ENCODE peak calls at places on chromosomes 3 and 15, in eight cellular contexts. One of them, this sample, is unnamed.

GRCh38 chr3:56314842-56315241 is 153.4 kb downstream of the ERC2 start:
- DNase-seq in GM23248: peak
- DNase-seq in esophagus squamous epithelium: no peak
- DNase-seq in small intestine: no peak
- DNase-seq in AG04450: no peak
- DNase-seq in HFF-Myc: peak
- DNase-seq in IMR-90: no peak
- DNase-seq in Peyer's patch: no peak
- DNase-seq in this sample: no peak

GRCh38 chr3:195578565-195578964 is 5.2 kb downstream of the APOD start:
- DNase-seq in AG04450: no peak
- DNase-seq in esophagus squamous epithelium: no peak
- DNase-seq in IMR-90: no peak
- DNase-seq in GM23248: no peak
- DNase-seq in small intestine: no peak
- DNase-seq in HFF-Myc: no peak
- DNase-seq in Peyer's patch: no peak
- DNase-seq in this sample: no peak

GRCh38 chr3:15430624-15431023 is 3.2 kb downstream of the EAF1 start:
- DNase-seq in esophagus squamous epithelium: no peak
- DNase-seq in AG04450: no peak
- DNase-seq in GM23248: no peak
- DNase-seq in Peyer's patch: no peak
- DNase-seq in IMR-90: no peak
- DNase-seq in HFF-Myc: no peak
- DNase-seq in small intestine: no peak
- DNase-seq in this sample: no peak

GRCh38 chr15:89326316-89326715 is 8.3 kb downstream of the POLG start:
- DNase-seq in HFF-Myc: no peak
- DNase-seq in IMR-90: no peak
- DNase-seq in GM23248: no peak
- DNase-seq in small intestine: no peak
- DNase-seq in Peyer's patch: no peak
- DNase-seq in esophagus squamous epithelium: no peak
- DNase-seq in AG04450: no peak
- DNase-seq in this sample: no peak

GRCh38 chr3:16013563-16013962 is 160.9 kb upstream of the GALNT15 start:
- DNase-seq in small intestine: no peak
- DNase-seq in GM23248: no peak
- DNase-seq in AG04450: no peak
- DNase-seq in esophagus squamous epithelium: no peak
- DNase-seq in Peyer's patch: no peak
- DNase-seq in IMR-90: peak
- DNase-seq in HFF-Myc: no peak
- DNase-seq in this sample: no peak

GRCh38 chr15:51076898-51077564 is 17.7 kb downstream of the TNFAIP8L3 start:
- DNase-seq in GM23248: no peak
- DNase-seq in small intestine: no peak
- DNase-seq in HFF-Myc: no peak
- DNase-seq in Peyer's patch: no peak
- DNase-seq in AG04450: no peak
- DNase-seq in IMR-90: no peak
- DNase-seq in esophagus squamous epithelium: no peak
- DNase-seq in this sample: peak

GRCh38 chr15:56307180-56307579 is 58.0 kb upstream of the TEX9 start:
- DNase-seq in Peyer's patch: no peak
- DNase-seq in esophagus squamous epithelium: no peak
- DNase-seq in IMR-90: no peak
- DNase-seq in AG04450: no peak
- DNase-seq in HFF-Myc: no peak
- DNase-seq in GM23248: no peak
- DNase-seq in small intestine: no peak
- DNase-seq in this sample: no peak

GRCh38 chr3:106035618-106036017 is 166.8 kb upstream of the CBLB start:
- DNase-seq in AG04450: no peak
- DNase-seq in small intestine: no peak
- DNase-seq in esophagus squamous epithelium: no peak
- DNase-seq in HFF-Myc: no peak
- DNase-seq in IMR-90: no peak
- DNase-seq in GM23248: no peak
- DNase-seq in Peyer's patch: no peak
- DNase-seq in this sample: no peak

GRCh38 chr3:167032267-167032876 is 347.7 kb downstream of the ZBBX start:
- DNase-seq in esophagus squamous epithelium: no peak
- DNase-seq in IMR-90: peak
- DNase-seq in GM23248: peak
- DNase-seq in Peyer's patch: no peak
- DNase-seq in AG04450: peak
- DNase-seq in HFF-Myc: no peak
- DNase-seq in small intestine: peak
- DNase-seq in this sample: no peak

GRCh38 chr15:88331291-88331690 is 74.8 kb upstream of the NTRK3 start:
- DNase-seq in Peyer's patch: no peak
- DNase-seq in esophagus squamous epithelium: no peak
- DNase-seq in AG04450: no peak
- DNase-seq in IMR-90: peak
- DNase-seq in GM23248: peak
- DNase-seq in small intestine: peak
- DNase-seq in HFF-Myc: peak
- DNase-seq in this sample: no peak

GRCh38 chr3:4982773-4983738 is 3.8 kb downstream of the BHLHE40 start:
- DNase-seq in esophagus squamous epithelium: no peak
- DNase-seq in Peyer's patch: no peak
- DNase-seq in AG04450: no peak
- DNase-seq in small intestine: no peak
- DNase-seq in HFF-Myc: no peak
- DNase-seq in IMR-90: peak
- DNase-seq in GM23248: peak
- DNase-seq in this sample: no peak

GRCh38 chr15:28128036-28128435 is 28.9 kb upstream of the OCA2 start:
- DNase-seq in IMR-90: no peak
- DNase-seq in AG04450: no peak
- DNase-seq in GM23248: no peak
- DNase-seq in HFF-Myc: no peak
- DNase-seq in small intestine: no peak
- DNase-seq in Peyer's patch: peak
- DNase-seq in esophagus squamous epithelium: no peak
- DNase-seq in this sample: no peak

GRCh38 chr3:8709801-8710524 is 23.6 kb upstream of the CAV3 start:
- DNase-seq in small intestine: no peak
- DNase-seq in Peyer's patch: no peak
- DNase-seq in IMR-90: no peak
- DNase-seq in AG04450: no peak
- DNase-seq in HFF-Myc: no peak
- DNase-seq in GM23248: no peak
- DNase-seq in esophagus squamous epithelium: no peak
- DNase-seq in this sample: no peak

GRCh38 chr15:39194431-39194830 is 386.4 kb upstream of the THBS1 start:
- DNase-seq in esophagus squamous epithelium: no peak
- DNase-seq in HFF-Myc: no peak
- DNase-seq in GM23248: no peak
- DNase-seq in Peyer's patch: no peak
- DNase-seq in AG04450: no peak
- DNase-seq in IMR-90: peak
- DNase-seq in small intestine: no peak
- DNase-seq in this sample: no peak

GRCh38 chr3:126501054-126501453 is 16.5 kb downstream of the UROC1 start:
- DNase-seq in HFF-Myc: no peak
- DNase-seq in IMR-90: no peak
- DNase-seq in esophagus squamous epithelium: no peak
- DNase-seq in AG04450: no peak
- DNase-seq in Peyer's patch: no peak
- DNase-seq in GM23248: no peak
- DNase-seq in small intestine: no peak
- DNase-seq in this sample: no peak

GRCh38 chr3:74832925-74833324 is 218.5 kb upstream of the CNTN3 start:
- DNase-seq in esophagus squamous epithelium: no peak
- DNase-seq in HFF-Myc: no peak
- DNase-seq in AG04450: no peak
- DNase-seq in GM23248: no peak
- DNase-seq in Peyer's patch: no peak
- DNase-seq in IMR-90: no peak
- DNase-seq in small intestine: no peak
- DNase-seq in this sample: no peak

GRCh38 chr15:55993111-55993803 is at the start of gene NEDD4:
- DNase-seq in small intestine: peak
- DNase-seq in esophagus squamous epithelium: peak
- DNase-seq in HFF-Myc: peak
- DNase-seq in Peyer's patch: peak
- DNase-seq in GM23248: peak
- DNase-seq in AG04450: peak
- DNase-seq in IMR-90: peak
- DNase-seq in this sample: peak

GRCh38 chr15:61256231-61256630 is 27.1 kb upstream of the RORA start:
- DNase-seq in small intestine: no peak
- DNase-seq in IMR-90: no peak
- DNase-seq in Peyer's patch: no peak
- DNase-seq in GM23248: no peak
- DNase-seq in HFF-Myc: no peak
- DNase-seq in AG04450: no peak
- DNase-seq in esophagus squamous epithelium: no peak
- DNase-seq in this sample: no peak

GRCh38 chr15:40238927-40239591 is at the start of gene PAK6:
- DNase-seq in Peyer's patch: peak
- DNase-seq in HFF-Myc: no peak
- DNase-seq in AG04450: no peak
- DNase-seq in esophagus squamous epithelium: no peak
- DNase-seq in GM23248: peak
- DNase-seq in IMR-90: peak
- DNase-seq in small intestine: peak
- DNase-seq in this sample: peak

GRCh38 chr3:66904816-66905543 is 93.1 kb upstream of the KBTBD8 start:
- DNase-seq in IMR-90: peak
- DNase-seq in AG04450: no peak
- DNase-seq in GM23248: no peak
- DNase-seq in esophagus squamous epithelium: no peak
- DNase-seq in HFF-Myc: peak
- DNase-seq in Peyer's patch: no peak
- DNase-seq in small intestine: peak
- DNase-seq in this sample: no peak

GRCh38 chr3:162641869-162642350 is 1145.3 kb downstream of the OTOL1 start:
- DNase-seq in small intestine: no peak
- DNase-seq in IMR-90: peak
- DNase-seq in Peyer's patch: no peak
- DNase-seq in GM23248: peak
- DNase-seq in esophagus squamous epithelium: no peak
- DNase-seq in HFF-Myc: no peak
- DNase-seq in AG04450: no peak
- DNase-seq in this sample: no peak

DNA sequence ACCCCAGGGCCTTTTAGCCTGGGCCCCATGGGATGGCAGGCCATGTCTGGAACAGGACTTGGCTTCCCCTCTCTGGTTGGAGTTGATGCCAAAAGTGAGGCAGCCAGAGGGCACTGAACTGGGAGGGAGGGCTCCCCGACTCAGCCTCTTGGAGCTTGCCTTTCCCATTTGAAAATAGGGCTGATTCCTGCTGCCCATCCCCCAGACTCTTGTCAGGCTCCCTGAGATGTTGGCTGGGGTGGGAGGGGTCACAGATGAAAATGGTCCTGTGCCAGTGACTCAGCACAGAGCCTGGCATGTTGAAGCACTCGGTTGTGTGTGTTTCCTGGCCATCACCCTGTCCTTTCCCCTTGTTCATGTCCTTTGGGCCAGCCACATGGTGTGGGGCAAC is 6.6 kb downstream of the PPCDC start:
- DNase-seq in AG04450: no peak
- DNase-seq in GM23248: peak
- DNase-seq in esophagus squamous epithelium: no peak
- DNase-seq in HFF-Myc: no peak
- DNase-seq in Peyer's patch: no peak
- DNase-seq in IMR-90: peak
- DNase-seq in small intestine: no peak
- DNase-seq in this sample: peak
- H3K4me3 ChIP-seq in AG04450: no peak
- H3K4me3 ChIP-seq in GM23248: no peak
- H3K4me3 ChIP-seq in esophagus squamous epithelium: peak
- H3K4me3 ChIP-seq in HFF-Myc: peak
- H3K4me3 ChIP-seq in Peyer's patch: no peak
- H3K4me3 ChIP-seq in IMR-90: no peak
- H3K4me3 ChIP-seq in small intestine: no peak
- H3K4me3 ChIP-seq in this sample: peak

GRCh38 chr3:137771401-137772230 is 7.5 kb downstream of the SOX14 start:
- DNase-seq in AG04450: no peak
- DNase-seq in GM23248: no peak
- DNase-seq in HFF-Myc: no peak
- DNase-seq in esophagus squamous epithelium: no peak
- DNase-seq in IMR-90: no peak
- DNase-seq in Peyer's patch: no peak
- DNase-seq in small intestine: no peak
- DNase-seq in this sample: no peak

GRCh38 chr3:137770066-137770805 is 6.1 kb downstream of the SOX14 start:
- DNase-seq in HFF-Myc: no peak
- DNase-seq in esophagus squamous epithelium: no peak
- DNase-seq in IMR-90: no peak
- DNase-seq in GM23248: no peak
- DNase-seq in AG04450: no peak
- DNase-seq in small intestine: no peak
- DNase-seq in Peyer's patch: no peak
- DNase-seq in this sample: no peak

GRCh38 chr3:137770821-137771399 is 6.8 kb downstream of the SOX14 start:
- DNase-seq in esophagus squamous epithelium: no peak
- DNase-seq in Peyer's patch: no peak
- DNase-seq in AG04450: no peak
- DNase-seq in small intestine: no peak
- DNase-seq in HFF-Myc: no peak
- DNase-seq in IMR-90: no peak
- DNase-seq in GM23248: peak
- DNase-seq in this sample: no peak

GRCh38 chr3:137769321-137770065 is 5.4 kb downstream of the SOX14 start:
- DNase-seq in HFF-Myc: no peak
- DNase-seq in small intestine: no peak
- DNase-seq in esophagus squamous epithelium: no peak
- DNase-seq in GM23248: no peak
- DNase-seq in AG04450: no peak
- DNase-seq in IMR-90: no peak
- DNase-seq in Peyer's patch: no peak
- DNase-seq in this sample: no peak

GRCh38 chr3:137772231-137772617 is 8.1 kb downstream of the SOX14 start:
- DNase-seq in esophagus squamous epithelium: no peak
- DNase-seq in HFF-Myc: no peak
- DNase-seq in Peyer's patch: no peak
- DNase-seq in IMR-90: no peak
- DNase-seq in AG04450: no peak
- DNase-seq in small intestine: no peak
- DNase-seq in GM23248: no peak
- DNase-seq in this sample: no peak
- H3K4me3 ChIP-seq in esophagus squamous epithelium: no peak
- H3K4me3 ChIP-seq in HFF-Myc: no peak
- H3K4me3 ChIP-seq in Peyer's patch: no peak
- H3K4me3 ChIP-seq in IMR-90: no peak
- H3K4me3 ChIP-seq in AG04450: no peak
- H3K4me3 ChIP-seq in small intestine: no peak
- H3K4me3 ChIP-seq in GM23248: no peak
- H3K4me3 ChIP-seq in this sample: no peak

GRCh38 chr3:39185959-39186691 is 6.3 kb downstream of the XIRP1 start:
- DNase-seq in small intestine: no peak
- DNase-seq in AG04450: no peak
- DNase-seq in IMR-90: no peak
- DNase-seq in HFF-Myc: no peak
- DNase-seq in Peyer's patch: no peak
- DNase-seq in esophagus squamous epithelium: no peak
- DNase-seq in GM23248: no peak
- DNase-seq in this sample: no peak
- H3K4me3 ChIP-seq in small intestine: no peak
- H3K4me3 ChIP-seq in AG04450: no peak
- H3K4me3 ChIP-seq in IMR-90: no peak
- H3K4me3 ChIP-seq in HFF-Myc: no peak
- H3K4me3 ChIP-seq in Peyer's patch: no peak
- H3K4me3 ChIP-seq in esophagus squamous epithelium: no peak
- H3K4me3 ChIP-seq in GM23248: no peak
- H3K4me3 ChIP-seq in this sample: no peak

GRCh38 chr3:188946351-188946750 is 225.4 kb upstream of the TPRG1 start:
- DNase-seq in Peyer's patch: no peak
- DNase-seq in small intestine: no peak
- DNase-seq in GM23248: no peak
- DNase-seq in AG04450: no peak
- DNase-seq in IMR-90: no peak
- DNase-seq in esophagus squamous epithelium: no peak
- DNase-seq in HFF-Myc: no peak
- DNase-seq in this sample: no peak
- H3K4me3 ChIP-seq in Peyer's patch: no peak
- H3K4me3 ChIP-seq in small intestine: no peak
- H3K4me3 ChIP-seq in GM23248: no peak
- H3K4me3 ChIP-seq in AG04450: no peak
- H3K4me3 ChIP-seq in IMR-90: no peak
- H3K4me3 ChIP-seq in esophagus squamous epithelium: peak
- H3K4me3 ChIP-seq in HFF-Myc: no peak
- H3K4me3 ChIP-seq in this sample: peak

This sample was measured in ascending aorta.